ENCODE peak calls at places on chromosomes 16 and 17, in six cellular contexts. G is AG09309, S is fibroblast of pulmonary artery, I is left ventricle myocardium inferior, O is fibroblast of lung, E is mammary epithelial cell. K is an unnamed sample.

GRCh38 chr17:3826191-3826590 is 19.9 kb downstream of the NCBP3 start:
- DNase-seq in E (no peak), I (no peak), O (peak), G (no peak), S (no peak), K (no peak)

GRCh38 chr16:30526823-30527634 is 663 bp upstream of the ZNF768 start:
- DNase-seq in O (peak), E (peak), G (peak), S (peak), I (peak), K (peak)

GRCh38 chr17:57612202-57613071 is 132.7 kb downstream of the CCDC182 start:
- DNase-seq in S (no peak), G (no peak), I (no peak), E (no peak), O (no peak), K (no peak)

GRCh38 chr17:3002538-3003301 is 60.7 kb downstream of the OR1D5 start:
- DNase-seq in G (no peak), O (no peak), E (no peak), S (no peak), I (no peak), K (no peak)

GRCh38 chr17:77475012-77475976 is 334.5 kb downstream of the SEC14L1 start:
- DNase-seq in S (peak), I (no peak), G (peak), O (peak), E (peak), K (peak)

GRCh38 chr17:958712-959451 is 20.7 kb downstream of the NXN start:
- DNase-seq in O (peak), E (no peak), I (no peak), S (no peak), G (no peak), K (peak)

GRCh38 chr16:8958344-8958808 is 5.3 kb downstream of the USP7 start:
- DNase-seq in G (no peak), S (peak), I (peak), O (peak), E (peak), K (peak)

GRCh38 chr17:12231027-12231682 is 210.5 kb downstream of the MAP2K4 start:
- DNase-seq in I (no peak), G (no peak), E (peak), O (peak), S (no peak), K (peak)

GRCh38 chr17:71163121-71163812 is 957.6 kb upstream of the SOX9 start:
- DNase-seq in E (no peak), G (no peak), S (peak), O (peak), I (no peak), K (peak)

GRCh38 chr17:73427198-73427597 is 115.4 kb upstream of the CDC42EP4 start:
- DNase-seq in G (no peak), S (no peak), O (no peak), I (no peak), E (no peak), K (peak)

GRCh38 chr17:1002412-1002753 is 5.5 kb downstream of the TIMM22 start:
- DNase-seq in G (no peak), S (peak), I (no peak), E (no peak), O (peak), K (peak)

GRCh38 chr16:51129105-51129504 is 22.0 kb downstream of the SALL1 start:
- DNase-seq in O (peak), G (no peak), I (no peak), E (no peak), S (peak), K (no peak)

GRCh38 chr16:10579965-10580918 is at the start of gene EMP2:
- DNase-seq in E (peak), G (no peak), O (peak), S (peak), I (peak), K (peak)

GRCh38 chr16:60107920-60108319 is 1373.8 kb upstream of the GOT2 start:
- DNase-seq in S (no peak), I (no peak), O (peak), G (no peak), E (no peak), K (no peak)

GRCh38 chr17:2379489-2380224 is 21.2 kb downstream of the MNT start:
- DNase-seq in I (no peak), O (no peak), G (no peak), S (no peak), E (no peak), K (no peak)

GRCh38 chr17:57938061-57938502 is 17.1 kb downstream of the CUEDC1 start:
- DNase-seq in S (no peak), G (no peak), I (no peak), E (no peak), O (no peak), K (peak)

GRCh38 chr17:14922421-14922820 is 342.7 kb downstream of the PMP22 start:
- DNase-seq in I (no peak), S (peak), O (peak), G (no peak), E (no peak), K (no peak)

GRCh38 chr16:21708533-21709115 is 44.9 kb downstream of the OTOA start:
- DNase-seq in O (peak), S (peak), E (peak), G (peak), I (peak), K (peak)

GRCh38 chr17:68733241-68734176 is 132.3 kb upstream of the FAM20A start:
- DNase-seq in S (peak), G (no peak), I (no peak), E (no peak), O (peak), K (peak)

GRCh38 chr16:11139624-11140375 is 116.2 kb downstream of the SOCS1 start:
- DNase-seq in S (no peak), I (no peak), G (no peak), E (no peak), O (peak), K (no peak)

GRCh38 chr17:30549864-30550511 is 72.8 kb downstream of the GOSR1 start:
- DNase-seq in E (no peak), G (no peak), S (no peak), I (no peak), O (peak), K (no peak)

GRCh38 chr16:85986931-85987749 is 88.2 kb downstream of the IRF8 start:
- DNase-seq in G (no peak), O (no peak), E (no peak), S (no peak), I (no peak), K (peak)

GRCh38 chr17:44587339-44587738 is 30.1 kb downstream of the FZD2 start:
- DNase-seq in S (peak), E (peak), G (peak), I (peak), O (peak), K (peak)

GRCh38 chr16:80014241-80014939 is 413.9 kb upstream of the MAF start:
- DNase-seq in G (no peak), I (no peak), E (peak), S (no peak), O (peak), K (peak)

GRCh38 chr17:290121-290521 is 62.5 kb downstream of the RPH3AL start:
- DNase-seq in O (no peak), I (no peak), G (no peak), S (no peak), E (no peak), K (no peak)

GRCh38 chr17:65243838-65244237 is 106.7 kb downstream of the RGS9 start:
- DNase-seq in G (peak), O (peak), I (no peak), E (peak), S (peak), K (no peak)

GRCh38 chr16:70608516-70608915 is 37.8 kb upstream of the IL34 start:
- DNase-seq in S (no peak), G (no peak), I (no peak), O (no peak), E (peak), K (no peak)

GRCh38 chr16:19582050-19582784 is 26.7 kb downstream of the VPS35L start:
- DNase-seq in G (no peak), O (no peak), I (no peak), E (no peak), S (no peak), K (no peak)

GRCh38 chr16:88854306-88855111 is 2.2 kb downstream of the GALNS start:
- DNase-seq in O (no peak), G (no peak), I (no peak), S (no peak), E (no peak), K (no peak)

GRCh38 chr16:60031751-60032150 is 1297.6 kb upstream of the GOT2 start:
- DNase-seq in I (no peak), S (no peak), G (no peak), E (no peak), O (peak), K (no peak)

GRCh38 chr17:21275047-21275578 is 9.4 kb upstream of the MAP2K3 start:
- DNase-seq in G (no peak), O (no peak), E (no peak), I (no peak), S (no peak), K (no peak)

GRCh38 chr16:17335826-17336492 is 134.8 kb downstream of the XYLT1 start:
- DNase-seq in G (no peak), I (no peak), O (no peak), S (no peak), E (no peak), K (peak)

GRCh38 chr16:17481741-17482140 is 11.0 kb upstream of the XYLT1 start:
- DNase-seq in E (no peak), G (no peak), S (no peak), O (no peak), I (no peak), K (peak)

DNA sequence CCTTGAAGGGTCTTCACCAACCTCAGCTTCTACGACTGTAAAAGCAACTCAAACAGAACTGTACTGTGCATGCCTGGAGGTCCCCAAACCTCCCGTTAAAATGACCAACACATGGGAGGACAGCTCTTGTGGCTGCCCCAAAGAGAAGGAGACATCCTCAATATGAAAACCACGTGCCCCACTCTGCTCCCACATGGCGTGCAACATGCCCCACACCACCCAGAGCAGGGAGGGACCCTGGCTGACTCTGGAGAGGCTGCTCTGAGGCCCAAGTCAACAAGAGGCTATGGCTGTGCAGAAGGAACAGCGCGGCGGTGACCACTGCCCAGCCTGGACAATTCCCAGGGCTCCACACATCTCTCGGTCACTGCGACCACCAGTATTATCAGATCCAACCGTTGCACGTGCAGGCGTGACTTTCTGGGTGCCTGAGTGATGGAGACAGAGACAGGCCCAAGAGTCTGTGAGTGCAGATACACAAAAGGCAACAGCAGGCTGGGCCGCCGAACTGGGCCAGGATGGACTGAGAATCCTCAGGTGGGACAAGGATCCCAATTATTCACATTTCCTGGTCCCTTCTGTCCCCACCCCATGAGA is 1.4 kb downstream of the PLD6 start:
- DNase-seq in E (no peak), G (no peak), S (no peak), O (no peak), I (no peak), K (no peak)
- H3K4me3 ChIP-seq in E (no peak), G (peak), S (peak), O (peak), I (peak), K (peak)

DNA sequence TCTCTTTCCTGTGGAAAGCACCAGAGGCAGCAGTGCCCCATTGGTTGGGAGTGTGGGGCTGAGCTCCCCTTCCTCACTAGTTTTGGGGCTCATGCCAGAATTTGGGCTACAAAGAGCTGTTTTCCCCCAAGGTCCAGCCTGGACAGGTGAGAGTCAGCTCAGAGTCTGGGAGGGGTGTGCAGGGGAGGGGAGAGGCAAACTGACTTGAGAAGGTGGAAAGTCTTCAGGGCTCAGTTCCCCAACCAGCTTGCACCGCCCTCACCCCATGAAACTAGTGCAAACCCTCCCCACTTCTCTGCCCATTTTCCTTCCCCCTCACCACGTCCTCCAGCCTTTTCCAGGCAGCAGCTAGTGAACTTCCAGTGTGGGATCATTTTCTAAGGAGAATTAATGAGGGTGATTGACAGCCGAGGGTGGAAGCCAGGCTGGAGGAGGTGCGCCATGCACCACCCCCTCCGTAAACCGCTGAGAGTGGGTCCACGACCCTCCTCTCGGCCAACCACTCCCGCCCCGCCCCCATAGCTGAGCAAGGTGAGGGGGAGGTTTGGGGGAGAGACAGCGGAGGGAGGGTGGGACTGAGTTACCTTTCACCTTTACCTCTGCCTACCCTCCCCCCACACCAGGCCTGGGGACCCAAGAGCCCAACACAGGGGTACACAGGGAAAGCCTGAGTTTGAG is 6.3 kb upstream of the DLX4 start:
- DNase-seq in O (no peak), I (no peak), S (no peak), G (no peak), E (no peak), K (no peak)
- H3K4me3 ChIP-seq in O (no peak), I (no peak), S (no peak), G (no peak), E (no peak), K (no peak)

GRCh38 chr16:48384982-48385271 is 286 bp downstream of the SIAH1 start:
- DNase-seq in G (no peak), S (peak), E (no peak), O (peak), I (peak), K (peak)
- H3K4me3 ChIP-seq in G (peak), S (peak), E (peak), O (peak), I (peak), K (peak)

DNA sequence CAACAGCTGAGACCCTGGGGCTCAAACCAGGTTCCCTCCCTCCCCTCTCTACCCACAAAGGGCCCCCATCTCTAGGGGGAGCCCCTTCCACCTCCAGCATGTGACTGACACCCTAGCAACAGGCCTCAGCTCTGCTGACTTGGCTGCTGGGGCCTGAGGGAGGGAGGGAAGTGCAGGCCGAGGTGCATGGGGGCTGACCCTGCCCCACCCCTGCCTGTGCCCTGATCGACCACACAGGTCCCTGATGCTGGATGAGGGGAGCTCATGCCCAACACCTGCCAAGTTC is 2.3 kb downstream of the HSF4 start:
- DNase-seq in O (no peak), I (no peak), E (no peak), S (no peak), G (no peak), K (no peak)
- H3K4me3 ChIP-seq in O (no peak), I (no peak), E (no peak), S (no peak), G (no peak), K (no peak)

GRCh38 chr16:74776926-74777325 is 2.3 kb upstream of the FA2H start:
- DNase-seq in S (no peak), E (no peak), O (no peak), I (no peak), G (no peak), K (no peak)
- H3K4me3 ChIP-seq in S (no peak), E (no peak), O (no peak), I (no peak), G (no peak), K (no peak)

DNA sequence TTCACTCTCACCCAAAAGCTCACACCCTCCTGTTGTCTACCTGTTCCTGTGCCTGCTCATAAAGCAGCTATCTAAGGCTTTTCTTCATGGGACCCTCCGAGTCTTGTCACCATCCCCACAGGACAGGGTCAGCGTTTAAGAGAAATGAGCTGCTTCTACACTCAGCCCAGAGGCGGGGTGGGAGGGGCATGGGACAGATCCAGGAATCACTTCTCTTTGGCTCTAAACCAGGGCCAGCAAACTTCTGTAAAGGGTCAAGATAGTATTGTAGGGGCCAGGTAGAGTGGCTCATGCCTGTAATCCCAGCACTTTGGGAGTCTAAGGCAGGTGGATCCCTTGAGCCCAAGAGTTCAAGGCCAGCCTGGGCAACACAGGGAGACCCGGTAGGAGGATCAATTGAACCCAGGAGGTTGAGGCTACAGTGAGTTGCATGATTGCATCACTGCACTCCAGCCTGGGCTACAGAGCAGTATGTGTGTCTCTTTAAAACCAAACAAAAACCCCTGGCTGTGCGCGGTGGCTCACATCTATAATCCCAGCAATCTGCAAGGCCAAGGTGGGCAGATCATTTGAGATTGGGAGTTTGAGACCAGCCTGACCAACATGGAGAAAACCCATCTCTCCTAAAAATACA is 23.2 kb upstream of the KLHL11 start:
- DNase-seq in I (no peak), E (no peak), O (no peak), S (no peak), G (no peak), K (no peak)
- H3K4me3 ChIP-seq in I (no peak), E (no peak), O (no peak), S (no peak), G (no peak), K (no peak)

DNA sequence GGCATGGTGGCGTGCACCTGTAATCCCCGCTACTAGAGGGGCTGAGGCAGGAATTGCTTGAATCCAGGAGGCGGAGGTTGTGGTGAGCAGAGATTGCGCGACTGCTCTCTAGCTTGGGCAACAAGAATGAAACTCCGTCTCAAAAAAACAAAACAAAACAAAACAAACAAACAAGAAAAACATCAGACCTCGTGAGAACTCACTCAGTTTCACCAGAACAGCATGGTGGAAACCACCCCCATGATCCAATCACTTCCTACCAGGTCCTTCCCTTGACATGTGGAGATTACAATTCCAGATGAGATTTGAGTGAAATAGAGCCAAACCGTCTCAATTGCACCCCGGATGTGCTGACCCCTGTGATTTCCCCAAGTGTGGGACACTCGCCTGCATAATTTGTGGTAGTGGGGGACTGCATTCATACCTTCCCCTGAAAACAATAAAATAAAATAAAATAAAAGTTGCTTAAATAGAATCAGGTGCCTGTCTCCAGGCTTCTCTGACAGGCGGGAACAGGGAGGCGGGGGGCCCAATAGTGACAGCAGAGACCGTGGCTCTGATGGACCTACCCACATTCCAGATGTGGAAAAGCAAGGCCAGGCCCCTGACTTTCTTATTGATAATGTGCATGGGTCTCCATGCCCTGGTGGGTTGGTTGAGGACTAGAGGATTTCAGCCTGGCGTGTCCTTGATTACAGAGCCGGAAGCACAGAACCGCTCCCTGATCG is 13.1 kb downstream of the ZSCAN10 start:
- DNase-seq in O (no peak), E (no peak), S (no peak), G (no peak), I (no peak), K (no peak)
- H3K4me3 ChIP-seq in O (no peak), E (no peak), S (no peak), G (no peak), I (peak), K (no peak)

GRCh38 chr16:57283956-57284205 is 591 bp downstream of the PLLP start:
- DNase-seq in G (no peak), I (no peak), O (no peak), S (no peak), E (no peak), K (no peak)
- H3K4me3 ChIP-seq in G (no peak), I (peak), O (no peak), S (no peak), E (peak), K (no peak)